ENCODE peak calls at places on chromosomes 7 and 10, in five cellular contexts. L is SHP77 treated with DMSO at 0.1 percent for 48 hours; Z is activated gamma-delta T cell treated with anti-CD3 and anti-CD28 coated beads, Interleukin-2, amount 50 U/mL, for 16 hours; B is EH; D is dermis blood vessel endothelial cell. T is an unnamed sample.

GRCh38 chr10:122279725-122280141 is 8.6 kb downstream of the BTBD16 start:
- DNase-seq in L (peak), Z (no peak), B (peak), D (peak), T (peak)

GRCh38 chr7:84258628-84259027 is 64.0 kb upstream of the SEMA3A start:
- DNase-seq in L (no peak), Z (no peak), B (peak), D (no peak), T (no peak)

GRCh38 chr10:103884681-103885139 is 29.3 kb upstream of the SH3PXD2A start:
- DNase-seq in L (peak), Z (no peak), B (peak), D (peak), T (peak)

GRCh38 chr10:73376679-73377078 is 18.0 kb upstream of the CFAP70 start:
- DNase-seq in L (no peak), Z (no peak), B (no peak), D (no peak), T (no peak)

GRCh38 chr7:120273476-120273975 is 551 bp downstream of the KCND2 start:
- DNase-seq in L (peak), Z (no peak), B (no peak), D (peak), T (peak)

GRCh38 chr10:61136151-61136550 is 192.2 kb upstream of the RHOBTB1 start:
- DNase-seq in L (no peak), Z (no peak), B (peak), D (peak), T (no peak)

GRCh38 chr10:74898201-74898976 is 72.0 kb downstream of the KAT6B start:
- DNase-seq in L (no peak), Z (no peak), B (no peak), D (no peak), T (no peak)

GRCh38 chr7:46559194-46559576 is 638.1 kb upstream of the IGFBP3 start:
- DNase-seq in L (no peak), Z (no peak), B (peak), D (no peak), T (no peak)

GRCh38 chr7:28358423-28358868 is 53.9 kb upstream of the CREB5 start:
- DNase-seq in L (no peak), Z (no peak), B (peak), D (peak), T (no peak)

GRCh38 chr7:4730971-4731370 is 44.5 kb upstream of the AP5Z1 start:
- DNase-seq in L (no peak), Z (no peak), B (no peak), D (no peak), T (no peak)

GRCh38 chr10:129946868-129947267 is 17.2 kb downstream of the EBF3 start:
- DNase-seq in L (no peak), Z (no peak), B (no peak), D (no peak), T (no peak)

GRCh38 chr10:36172574-36172973 is 530.5 kb upstream of the FZD8 start:
- DNase-seq in L (no peak), Z (no peak), B (peak), D (peak), T (peak)

GRCh38 chr10:130761032-130761575 is 550.4 kb downstream of the TCERG1L start:
- DNase-seq in L (no peak), Z (no peak), B (no peak), D (no peak), T (no peak)

GRCh38 chr10:129888784-129889616 is 75.1 kb downstream of the EBF3 start:
- DNase-seq in L (no peak), Z (peak), B (no peak), D (peak), T (peak)

GRCh38 chr7:117750612-117751563 is 122.4 kb downstream of the CTTNBP2 start:
- DNase-seq in L (no peak), Z (no peak), B (peak), D (peak), T (peak)

GRCh38 chr10:72328045-72328828 is 26.5 kb downstream of the DNAJB12 start:
- DNase-seq in L (no peak), Z (no peak), B (peak), D (peak), T (peak)

GRCh38 chr7:2698581-2699288 is 10.7 kb downstream of the AMZ1 start:
- DNase-seq in L (peak), Z (peak), B (no peak), D (no peak), T (no peak)

GRCh38 chr7:2621948-2622640 is 9.7 kb upstream of the TTYH3 start:
- DNase-seq in L (no peak), Z (no peak), B (no peak), D (peak), T (peak)

GRCh38 chr7:27375958-27376357 is 133.4 kb downstream of the EVX1 start:
- DNase-seq in L (no peak), Z (no peak), B (no peak), D (peak), T (peak)

GRCh38 chr7:94274828-94275227 is 119.9 kb upstream of the COL1A2 start:
- DNase-seq in L (no peak), Z (no peak), B (no peak), D (no peak), T (no peak)

GRCh38 chr7:2399848-2400587 is 3.4 kb upstream of the CHST12 start:
- DNase-seq in L (no peak), Z (no peak), B (peak), D (peak), T (peak)

GRCh38 chr7:113289140-113289740 is 170.9 kb upstream of the SMIM30 start:
- DNase-seq in L (no peak), Z (no peak), B (peak), D (no peak), T (peak)

GRCh38 chr10:76251773-76252617 is 820.6 kb downstream of the LRMDA start:
- DNase-seq in L (peak), Z (no peak), B (peak), D (no peak), T (peak)

GRCh38 chr7:55571534-55572377 is 546 bp downstream of the VOPP1 start:
- DNase-seq in L (peak), Z (peak), B (peak), D (peak), T (peak)

GRCh38 chr7:4091767-4092166 is 590.3 kb upstream of the FOXK1 start:
- DNase-seq in L (no peak), Z (no peak), B (no peak), D (no peak), T (no peak)

GRCh38 chr10:22002531-22003110 is 909 bp downstream of the DNAJC1 start:
- DNase-seq in L (no peak), Z (no peak), B (peak), D (peak), T (peak)

GRCh38 chr7:70506463-70506862 is 625.5 kb upstream of the GALNT17 start:
- DNase-seq in L (peak), Z (no peak), B (no peak), D (no peak), T (peak)

GRCh38 chr10:63365976-63366765 is 99.6 kb downstream of the JMJD1C start:
- DNase-seq in L (no peak), Z (no peak), B (peak), D (no peak), T (no peak)

GRCh38 chr10:33863347-33863746 is 528.9 kb upstream of the NRP1 start:
- DNase-seq in L (no peak), Z (no peak), B (no peak), D (no peak), T (no peak)

GRCh38 chr10:52597189-52597863 is 175.3 kb downstream of the MBL2 start:
- DNase-seq in L (no peak), Z (no peak), B (peak), D (peak), T (no peak)

GRCh38 chr7:87645446-87645845 is 17.2 kb downstream of the RUNDC3B start:
- DNase-seq in L (no peak), Z (no peak), B (no peak), D (peak), T (no peak)

GRCh38 chr10:128128582-128128981 is 2.4 kb upstream of the MKI67 start:
- DNase-seq in L (no peak), Z (no peak), B (no peak), D (no peak), T (no peak)

GRCh38 chr10:52720018-52720417 is 52.6 kb downstream of the MBL2 start:
- DNase-seq in L (no peak), Z (no peak), B (peak), D (no peak), T (no peak)

GRCh38 chr7:28230273-28230672 is 49.7 kb upstream of the JAZF1 start:
- DNase-seq in L (no peak), Z (no peak), B (no peak), D (no peak), T (no peak)

GRCh38 chr7:446289-446935 is 73.2 kb downstream of the PDGFA start:
- DNase-seq in L (no peak), Z (no peak), B (no peak), D (no peak), T (no peak)

GRCh38 chr10:44981172-44982113 is 2.8 kb upstream of the DEPP1 start:
- DNase-seq in L (no peak), Z (no peak), B (peak), D (peak), T (peak)